ENCODE peak calls at places on chromosomes 13 and 19, in five cellular contexts. G, V, C, P and W are unnamed samples.

GRCh38 chr19:14361824-14362223 is 19.4 kb upstream of the ADGRE5 start:
- DNase-seq in G (peak), V (peak), C (peak), P (no peak), W (no peak)

GRCh38 chr13:82717249-82717648 is 1165.0 kb downstream of the SLITRK1 start:
- DNase-seq in G (no peak), V (peak), C (no peak), P (peak), W (no peak)

GRCh38 chr13:52961196-52961845 is 67.3 kb upstream of the OLFM4 start:
- DNase-seq in G (peak), V (no peak), C (no peak), P (no peak), W (no peak)

GRCh38 chr19:40213882-40214570 is 4.2 kb downstream of the TTC9B start:
- DNase-seq in G (no peak), V (no peak), C (no peak), P (no peak), W (no peak)

GRCh38 chr19:38172001-38172400 is 52.0 kb downstream of the DPF1 start:
- DNase-seq in G (no peak), V (no peak), C (no peak), P (no peak), W (no peak)

GRCh38 chr13:113796948-113797676 is 38.1 kb downstream of the TMEM255B start:
- DNase-seq in G (no peak), V (no peak), C (no peak), P (no peak), W (no peak)

GRCh38 chr13:114286808-114287207 is 5.4 kb downstream of the UPF3A start:
- DNase-seq in G (no peak), V (no peak), C (no peak), P (no peak), W (no peak)

GRCh38 chr13:46665243-46665629 is 112.3 kb downstream of the LRCH1 start:
- DNase-seq in G (no peak), V (peak), C (no peak), P (no peak), W (no peak)

GRCh38 chr19:31254611-31255010 is 94.6 kb downstream of the TSHZ3 start:
- DNase-seq in G (no peak), V (no peak), C (no peak), P (no peak), W (no peak)

GRCh38 chr13:37072024-37072423 is 12.5 kb upstream of the SUPT20H start:
- DNase-seq in G (no peak), V (no peak), C (no peak), P (no peak), W (no peak)

GRCh38 chr19:48859711-48860572 is 8.5 kb downstream of the PLEKHA4 start:
- DNase-seq in G (no peak), V (no peak), C (no peak), P (no peak), W (no peak)

GRCh38 chr13:102911336-102911735 is 65.5 kb downstream of the ERCC5 start:
- DNase-seq in G (no peak), V (no peak), C (no peak), P (no peak), W (no peak)

GRCh38 chr19:4933528-4933927 is 24.2 kb downstream of the UHRF1 start:
- DNase-seq in G (no peak), V (peak), C (no peak), P (peak), W (no peak)

GRCh38 chr13:42548731-42549554 is 25.0 kb upstream of the TNFSF11 start:
- DNase-seq in G (no peak), V (peak), C (peak), P (peak), W (no peak)

GRCh38 chr13:109145631-109146030 is 516.2 kb downstream of the MYO16 start:
- DNase-seq in G (peak), V (peak), C (peak), P (peak), W (no peak)

GRCh38 chr19:23956051-23956450 is 41.4 kb downstream of the ZNF726 start:
- DNase-seq in G (no peak), V (no peak), C (no peak), P (no peak), W (no peak)

GRCh38 chr13:64371045-64371444 is 2859.1 kb downstream of the PCDH9 start:
- DNase-seq in G (no peak), V (peak), C (no peak), P (no peak), W (no peak)

GRCh38 chr13:26053418-26053980 is 1.7 kb upstream of the SHISA2 start:
- DNase-seq in G (no peak), V (no peak), C (no peak), P (no peak), W (no peak)

GRCh38 chr19:47003611-47003935 is 16.1 kb upstream of the NPAS1 start:
- DNase-seq in G (no peak), V (no peak), C (no peak), P (no peak), W (no peak)

GRCh38 chr13:43377955-43378354 is 354.6 kb downstream of the DNAJC15 start:
- DNase-seq in G (no peak), V (peak), C (no peak), P (peak), W (no peak)

GRCh38 chr13:24664726-24665409 is 15.3 kb upstream of the ATP12A start:
- DNase-seq in G (no peak), V (no peak), C (no peak), P (no peak), W (no peak)

GRCh38 chr13:103961784-103962183 is 895.6 kb upstream of the SLC10A2 start:
- DNase-seq in G (no peak), V (no peak), C (no peak), P (no peak), W (no peak)

DNA sequence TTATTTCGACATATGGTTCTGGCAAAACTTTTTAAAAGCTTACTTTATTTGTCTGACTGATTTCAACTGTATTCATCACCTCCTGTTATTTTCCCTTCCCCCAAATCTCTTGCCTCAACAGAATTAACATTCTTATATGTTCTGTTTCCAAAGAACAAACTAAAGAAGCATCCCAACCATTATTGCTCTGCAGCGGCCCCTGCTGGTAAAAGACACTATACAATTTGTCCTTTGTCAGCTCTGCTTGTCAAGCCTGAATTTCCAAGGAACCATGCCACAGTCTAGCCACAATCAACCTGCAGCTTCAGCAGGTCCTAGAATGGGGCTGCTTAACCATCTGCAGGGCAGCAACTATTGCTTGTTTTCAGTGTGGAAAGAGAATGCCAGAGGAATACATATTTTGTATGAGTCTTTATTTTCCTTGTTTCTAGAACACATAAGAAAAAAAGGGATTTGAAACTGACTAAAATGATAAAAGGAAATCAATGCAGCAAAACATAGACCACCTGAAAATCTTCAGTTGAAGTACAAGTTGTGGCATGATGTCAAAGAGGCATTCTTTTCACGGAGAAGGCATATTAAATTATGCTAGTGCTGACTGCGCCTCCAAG is 845.3 kb downstream of the DIAPH3 start:
- DNase-seq in G (peak), V (peak), C (peak), P (peak), W (no peak)
- H3K4me3 ChIP-seq in G (no peak), V (no peak), C (no peak), P (no peak), W (no peak)

DNA sequence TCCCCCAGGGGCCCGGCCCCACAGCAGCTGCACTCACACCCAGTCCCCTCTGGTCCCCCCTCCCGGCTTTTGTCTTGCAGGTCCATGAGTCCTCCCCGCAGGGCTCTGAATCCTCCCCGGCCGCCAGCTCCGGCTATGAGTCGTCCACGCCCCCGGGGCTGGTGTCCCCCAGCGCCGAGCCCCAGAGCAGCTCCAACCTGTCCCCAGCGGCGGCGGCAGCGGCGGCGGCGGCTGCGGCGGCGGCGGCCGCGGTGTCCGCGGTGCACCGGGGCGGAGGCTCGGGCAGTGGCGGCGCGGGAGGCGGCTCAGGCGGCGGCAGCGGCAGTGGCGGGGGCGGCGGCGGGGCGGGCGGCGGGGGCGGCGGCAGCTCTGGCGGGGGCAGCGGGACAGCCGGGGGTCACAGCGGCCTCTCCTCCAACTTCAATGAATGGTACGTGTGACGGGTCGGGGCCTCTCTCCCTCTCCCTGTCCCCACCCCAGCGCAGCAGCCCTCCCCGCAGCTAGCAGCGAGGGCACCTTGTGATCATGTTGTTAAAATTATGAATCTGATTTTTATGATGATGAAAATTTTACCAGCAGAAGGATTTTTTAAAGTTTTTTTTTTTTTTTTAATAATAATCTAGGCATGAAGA is 3.8 kb downstream of the ZIC2 start:
- DNase-seq in G (peak), V (no peak), C (no peak), P (no peak), W (no peak)
- TF ChIP-seq CTCF in G (no peak), V (no peak), C (no peak), P (no peak), W (no peak)

GRCh38 chr13:50449465-50449864 is 394.0 kb downstream of the DLEU7 start:
- DNase-seq in G (no peak), V (no peak), C (no peak), P (no peak), W (no peak)
- H3K4me3 ChIP-seq in G (no peak), V (no peak), C (no peak), P (no peak), W (no peak)

GRCh38 chr19:18203863-18204393 is at the start of gene RAB3A:
- DNase-seq in G (peak), V (peak), C (peak), P (peak), W (peak)
- TF ChIP-seq CTCF in G (no peak), V (no peak), C (no peak), P (no peak), W (no peak)

DNA sequence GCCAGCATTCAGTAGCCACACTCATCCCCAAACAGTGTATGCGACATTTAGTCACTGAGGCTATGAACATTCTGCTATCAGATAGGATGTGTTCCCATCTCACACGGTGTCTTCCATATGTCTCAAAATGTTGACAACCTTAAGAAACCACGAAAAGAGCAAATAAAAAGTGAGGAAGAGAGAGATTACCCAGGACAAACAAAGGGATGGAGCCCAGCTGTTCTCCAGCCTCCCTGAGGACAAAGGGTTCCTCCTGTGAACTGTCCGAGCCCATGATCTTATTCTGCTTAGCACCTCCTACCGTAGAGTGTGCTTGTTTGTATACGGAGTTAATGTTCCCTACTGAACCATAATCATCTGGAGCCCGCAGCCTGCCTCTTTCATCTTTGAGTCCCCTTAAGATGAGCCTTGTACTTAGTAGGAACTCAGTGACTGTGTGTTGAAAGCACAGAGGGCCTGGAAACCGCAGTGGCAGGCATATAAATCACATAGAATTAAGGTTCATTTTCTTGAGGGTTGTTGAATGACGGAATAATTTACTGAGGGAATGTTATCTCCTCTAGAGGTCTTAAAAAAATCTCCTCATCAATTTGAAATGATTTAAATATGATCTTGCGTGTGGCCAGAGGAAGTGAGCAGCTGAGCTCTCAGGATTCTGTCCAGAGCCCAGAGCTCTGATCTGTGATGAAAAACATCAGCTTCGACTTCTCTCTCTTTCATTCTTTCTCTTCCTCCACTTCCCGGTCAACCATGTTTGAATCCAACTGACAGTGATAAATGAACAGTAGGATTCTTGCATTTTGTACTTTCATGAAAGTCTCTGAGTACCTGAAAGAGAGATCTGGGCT is 200.5 kb downstream of the KLF5 start:
- DNase-seq in G (no peak), V (peak), C (no peak), P (peak), W (no peak)
- H3K4me3 ChIP-seq in G (no peak), V (no peak), C (no peak), P (no peak), W (no peak)

GRCh38 chr13:100694722-100695644 is 20.4 kb upstream of the TMTC4 start:
- DNase-seq in G (peak), V (peak), C (no peak), P (peak), W (no peak)
- TF ChIP-seq CTCF in G (peak), V (peak), C (peak), P (peak), W (no peak)